ENCODE peak calls at places on chromosomes 6 and 20, in seven cellular contexts. P is Panc1, I is ovary, G is cardiac muscle cell, J is hepatocyte, N is H7, V is stomach. S is an unnamed sample. For H3K36me3 and H3K27me3, the result is how much of the 10 kb centered on the place peaks cover.

GRCh38 chr6:125165256-125165655 is 11.7 kb downstream of the TPD52L1 start:
- DNase-seq in P (no peak), I (no peak), G (no peak), J (no peak), N (no peak), V (no peak), S (no peak)

GRCh38 chr20:64084209-64085152 is at the start of gene LKAAEAR1:
- DNase-seq in P (no peak), I (no peak), G (no peak), J (peak), N (peak), V (no peak), S (no peak)

GRCh38 chr6:6775074-6775473 is 186.6 kb downstream of the LY86 start:
- DNase-seq in P (no peak), I (no peak), G (no peak), J (no peak), N (no peak), V (no peak), S (no peak)

GRCh38 chr6:96899019-96899418 is 1.3 kb upstream of the NDUFAF4 start:
- DNase-seq in P (peak), I (peak), G (peak), J (peak), N (peak), V (no peak), S (no peak)

GRCh38 chr6:126033696-126034095 is 47.4 kb downstream of the TRMT11 start:
- DNase-seq in P (no peak), I (peak), G (peak), J (peak), N (peak), V (no peak), S (no peak)

GRCh38 chr6:75201901-75202672 is 3.8 kb downstream of the COL12A1 start:
- DNase-seq in P (no peak), I (peak), G (peak), J (peak), N (peak), V (no peak), S (no peak)

GRCh38 chr6:89242574-89243330 is 25.6 kb upstream of the GABRR1 start:
- DNase-seq in P (no peak), I (no peak), G (peak), J (peak), N (peak), V (no peak), S (peak)

GRCh38 chr20:62066339-62066982 is 780 bp upstream of the TAF4 start:
- DNase-seq in P (no peak), I (no peak), G (peak), J (peak), N (peak), V (peak), S (no peak)

GRCh38 chr6:135904666-135905065 is 53.2 kb downstream of the PDE7B start:
- DNase-seq in P (no peak), I (no peak), G (no peak), J (no peak), N (no peak), V (no peak), S (no peak)

GRCh38 chr6:161135695-161136591 is 137.9 kb downstream of the AGPAT4 start:
- DNase-seq in P (no peak), I (no peak), G (no peak), J (no peak), N (peak), V (no peak), S (no peak)
- H3K36me3 ChIP-seq in P (under half), I (under half), G (under half), J (under half), N (under half), V (half or more), S (under half)

GRCh38 chr20:59525500-59526241 is 78.7 kb upstream of the PHACTR3 start:
- DNase-seq in P (no peak), I (peak), G (peak), J (peak), N (peak), V (peak), S (peak)
- H3K27me3 ChIP-seq in P (under half), I (under half), G (under half), J (half or more), N (under half), V (half or more), S (under half)

GRCh38 chr20:25283221-25283951 is 35.5 kb downstream of the PYGB start:
- DNase-seq in P (no peak), I (peak), G (no peak), J (no peak), N (no peak), V (peak), S (peak)
- H3K36me3 ChIP-seq in P (under half), I (under half), G (half or more), J (under half), N (under half), V (half or more), S (half or more)

DNA sequence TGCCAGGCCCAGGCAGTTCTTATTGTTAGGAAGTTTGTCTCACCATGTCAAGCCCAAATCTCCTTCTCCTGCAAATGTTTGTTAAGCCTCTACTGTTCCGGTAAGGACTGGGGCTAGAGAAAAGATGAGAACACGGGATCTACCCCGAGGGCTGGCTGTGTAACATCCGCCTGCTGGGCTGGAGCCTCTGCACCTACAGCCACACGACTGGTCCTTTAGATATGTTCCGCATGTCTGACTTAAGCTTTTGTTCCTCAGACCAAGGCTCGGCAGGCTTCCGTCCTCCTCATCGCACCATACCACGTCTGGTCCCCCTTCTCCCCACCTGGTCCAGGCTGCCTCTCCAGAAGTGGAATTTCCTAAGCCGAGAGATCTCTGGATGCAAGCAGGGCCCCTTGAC is 2.6 kb downstream of the GHRH start:
- DNase-seq in P (no peak), I (no peak), G (no peak), J (no peak), N (no peak), V (no peak), S (no peak)
- H3K27me3 ChIP-seq in P (under half), I (under half), G (under half), J (under half), N (under half), V (under half), S (under half)

GRCh38 chr6:34872332-34872731 is 15.5 kb downstream of the TAF11 start:
- DNase-seq in P (no peak), I (no peak), G (no peak), J (no peak), N (no peak), V (no peak), S (no peak)
- H3K36me3 ChIP-seq in P (under half), I (under half), G (under half), J (under half), N (under half), V (half or more), S (half or more)

GRCh38 chr6:29507319-29507718 is 19.6 kb upstream of the MAS1L start:
- DNase-seq in P (no peak), I (no peak), G (no peak), J (no peak), N (no peak), V (no peak), S (no peak)
- H3K27me3 ChIP-seq in P (under half), I (under half), G (under half), J (under half), N (under half), V (under half), S (under half)

DNA sequence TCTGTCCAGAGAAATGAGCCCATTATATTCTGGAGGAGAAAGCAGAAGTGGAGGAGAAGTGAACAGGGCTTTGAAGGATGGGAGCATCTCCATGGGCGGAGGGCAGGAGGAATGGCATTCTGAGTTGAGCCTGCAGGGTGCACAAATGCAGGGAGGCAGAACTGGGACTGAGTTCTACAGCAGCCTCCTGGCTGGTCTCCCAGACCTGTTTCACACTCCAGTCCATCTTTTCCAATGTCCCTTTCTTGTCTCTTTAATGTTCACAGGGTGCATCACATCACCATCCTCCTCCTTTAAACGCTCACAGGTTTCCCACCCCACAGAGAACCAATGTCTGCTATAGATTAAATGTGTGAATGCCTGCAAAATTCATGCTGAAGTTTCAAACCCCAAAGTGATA is 302.9 kb downstream of the PTPRT start:
- DNase-seq in P (no peak), I (no peak), G (no peak), J (no peak), N (no peak), V (no peak), S (no peak)
- H3K36me3 ChIP-seq in P (under half), I (under half), G (under half), J (under half), N (under half), V (under half), S (under half)

GRCh38 chr6:33808781-33809180 is 5.0 kb upstream of the MLN start:
- DNase-seq in P (no peak), I (no peak), G (no peak), J (no peak), N (no peak), V (no peak), S (no peak)
- H3K27me3 ChIP-seq in P (under half), I (under half), G (under half), J (under half), N (under half), V (half or more), S (under half)